ENCODE peak calls at places on chromosomes 16 and 17, in eight cellular contexts. One of them, this sample, is unnamed.

GRCh38 chr17:49298371-49298976 is 63.6 kb downstream of the ZNF652 start:
- DNase-seq in astrocyte of the spinal cord: no peak
- DNase-seq in NCI-H524: no peak
- DNase-seq in AG10803: no peak
- DNase-seq in stimulated activated CD8-positive, alpha-beta memory T cell treated with anti-CD3 and anti-CD28 coated beads, Interleukin-15, amount 100 ng/mL, for 1 hour: no peak
- DNase-seq in neuronal stem cell: no peak
- DNase-seq in Kasumi-1: no peak
- DNase-seq in caudate nucleus: no peak
- DNase-seq in this sample: no peak

GRCh38 chr16:66741131-66741900 is 10.1 kb downstream of the DYNC1LI2 start:
- DNase-seq in astrocyte of the spinal cord: peak; percentile 96
- DNase-seq in NCI-H524: no peak
- DNase-seq in AG10803: peak; percentile 94
- DNase-seq in stimulated activated CD8-positive, alpha-beta memory T cell treated with anti-CD3 and anti-CD28 coated beads, Interleukin-15, amount 100 ng/mL, for 1 hour: no peak
- DNase-seq in neuronal stem cell: no peak
- DNase-seq in Kasumi-1: no peak
- DNase-seq in caudate nucleus: peak; percentile 49
- DNase-seq in this sample: peak; percentile 75

GRCh38 chr17:82371333-82372062 is at the start of gene UTS2R:
- DNase-seq in astrocyte of the spinal cord: no peak
- DNase-seq in NCI-H524: no peak
- DNase-seq in AG10803: no peak
- DNase-seq in stimulated activated CD8-positive, alpha-beta memory T cell treated with anti-CD3 and anti-CD28 coated beads, Interleukin-15, amount 100 ng/mL, for 1 hour: no peak
- DNase-seq in neuronal stem cell: no peak
- DNase-seq in Kasumi-1: no peak
- DNase-seq in caudate nucleus: no peak
- DNase-seq in this sample: no peak

GRCh38 chr17:345992-346785 is 6.4 kb downstream of the RPH3AL start:
- DNase-seq in astrocyte of the spinal cord: no peak
- DNase-seq in NCI-H524: no peak
- DNase-seq in AG10803: no peak
- DNase-seq in stimulated activated CD8-positive, alpha-beta memory T cell treated with anti-CD3 and anti-CD28 coated beads, Interleukin-15, amount 100 ng/mL, for 1 hour: no peak
- DNase-seq in neuronal stem cell: no peak
- DNase-seq in Kasumi-1: no peak
- DNase-seq in caudate nucleus: no peak
- DNase-seq in this sample: no peak

GRCh38 chr17:48148029-48148759 is 40.6 kb downstream of the SNX11 start:
- DNase-seq in astrocyte of the spinal cord: no peak
- DNase-seq in NCI-H524: peak; percentile 85
- DNase-seq in AG10803: no peak
- DNase-seq in stimulated activated CD8-positive, alpha-beta memory T cell treated with anti-CD3 and anti-CD28 coated beads, Interleukin-15, amount 100 ng/mL, for 1 hour: no peak
- DNase-seq in neuronal stem cell: no peak
- DNase-seq in Kasumi-1: no peak
- DNase-seq in caudate nucleus: no peak
- DNase-seq in this sample: no peak

GRCh38 chr17:80214878-80215210 is 5.3 kb downstream of the SGSH start:
- DNase-seq in astrocyte of the spinal cord: no peak
- DNase-seq in NCI-H524: no peak
- DNase-seq in AG10803: no peak
- DNase-seq in stimulated activated CD8-positive, alpha-beta memory T cell treated with anti-CD3 and anti-CD28 coated beads, Interleukin-15, amount 100 ng/mL, for 1 hour: no peak
- DNase-seq in neuronal stem cell: no peak
- DNase-seq in Kasumi-1: no peak
- DNase-seq in caudate nucleus: no peak
- DNase-seq in this sample: no peak

GRCh38 chr16:24497405-24497804 is 42.0 kb upstream of the RBBP6 start:
- DNase-seq in astrocyte of the spinal cord: no peak
- DNase-seq in NCI-H524: no peak
- DNase-seq in AG10803: peak; percentile 46
- DNase-seq in stimulated activated CD8-positive, alpha-beta memory T cell treated with anti-CD3 and anti-CD28 coated beads, Interleukin-15, amount 100 ng/mL, for 1 hour: no peak
- DNase-seq in neuronal stem cell: no peak
- DNase-seq in Kasumi-1: no peak
- DNase-seq in caudate nucleus: no peak
- DNase-seq in this sample: no peak

GRCh38 chr17:64788286-64789060 is 126.4 kb upstream of the SMURF2 start:
- DNase-seq in astrocyte of the spinal cord: no peak
- DNase-seq in NCI-H524: no peak
- DNase-seq in AG10803: no peak
- DNase-seq in stimulated activated CD8-positive, alpha-beta memory T cell treated with anti-CD3 and anti-CD28 coated beads, Interleukin-15, amount 100 ng/mL, for 1 hour: no peak
- DNase-seq in neuronal stem cell: no peak
- DNase-seq in Kasumi-1: no peak
- DNase-seq in caudate nucleus: no peak
- DNase-seq in this sample: no peak

GRCh38 chr16:17397499-17397891 is 73.3 kb downstream of the XYLT1 start:
- DNase-seq in astrocyte of the spinal cord: peak; percentile 48
- DNase-seq in NCI-H524: peak; percentile 88
- DNase-seq in AG10803: peak; percentile 50
- DNase-seq in stimulated activated CD8-positive, alpha-beta memory T cell treated with anti-CD3 and anti-CD28 coated beads, Interleukin-15, amount 100 ng/mL, for 1 hour: no peak
- DNase-seq in neuronal stem cell: no peak
- DNase-seq in Kasumi-1: no peak
- DNase-seq in caudate nucleus: no peak
- DNase-seq in this sample: peak; percentile 69

GRCh38 chr17:65088621-65089385 is 32.3 kb upstream of the GNA13 start:
- DNase-seq in astrocyte of the spinal cord: no peak
- DNase-seq in NCI-H524: no peak
- DNase-seq in AG10803: no peak
- DNase-seq in stimulated activated CD8-positive, alpha-beta memory T cell treated with anti-CD3 and anti-CD28 coated beads, Interleukin-15, amount 100 ng/mL, for 1 hour: no peak
- DNase-seq in neuronal stem cell: no peak
- DNase-seq in Kasumi-1: no peak
- DNase-seq in caudate nucleus: no peak
- DNase-seq in this sample: no peak

GRCh38 chr17:28047806-28048205 is 5.3 kb downstream of the NLK start:
- DNase-seq in astrocyte of the spinal cord: no peak
- DNase-seq in NCI-H524: no peak
- DNase-seq in AG10803: no peak
- DNase-seq in stimulated activated CD8-positive, alpha-beta memory T cell treated with anti-CD3 and anti-CD28 coated beads, Interleukin-15, amount 100 ng/mL, for 1 hour: no peak
- DNase-seq in neuronal stem cell: no peak
- DNase-seq in Kasumi-1: no peak
- DNase-seq in caudate nucleus: no peak
- DNase-seq in this sample: no peak

GRCh38 chr16:27972500-27972899 is 91.0 kb downstream of the GSG1L start:
- DNase-seq in astrocyte of the spinal cord: peak; percentile 11
- DNase-seq in NCI-H524: peak; percentile 74
- DNase-seq in AG10803: peak; percentile 19
- DNase-seq in stimulated activated CD8-positive, alpha-beta memory T cell treated with anti-CD3 and anti-CD28 coated beads, Interleukin-15, amount 100 ng/mL, for 1 hour: peak; percentile 2
- DNase-seq in neuronal stem cell: peak; percentile 31
- DNase-seq in Kasumi-1: peak; percentile 2
- DNase-seq in caudate nucleus: no peak
- DNase-seq in this sample: peak; percentile 54